ENCODE peak calls at places on chromosomes 2 and 18, in seven cellular contexts. Z, X, C, Q, T, A and O are unnamed samples.

GRCh38 chr2:64454316-64455030 is 511 bp downstream of the LGALSL start:
- DNase-seq in Z (peak), Q (no peak), X (peak), T (peak), C (peak), A (peak), O (peak)

GRCh38 chr2:157339965-157340655 is 14.5 kb upstream of the ERMN start:
- DNase-seq in A (no peak), Q (no peak), C (no peak), T (no peak), Z (peak), X (no peak), O (no peak)

GRCh38 chr2:170966648-170967396 is 37.8 kb downstream of the GORASP2 start:
- DNase-seq in T (no peak), A (no peak), Z (no peak), C (no peak), Q (no peak), X (no peak), O (no peak)

GRCh38 chr2:179991344-179991743 is 15.8 kb downstream of the CWC22 start:
- DNase-seq in Z (no peak), X (no peak), T (no peak), C (no peak), Q (peak), A (no peak), O (no peak)

GRCh38 chr18:22253676-22254075 is 84.3 kb downstream of the GATA6 start:
- DNase-seq in X (no peak), T (no peak), A (no peak), C (no peak), Z (no peak), Q (no peak), O (no peak)

GRCh38 chr2:186950694-186951093 is 101.7 kb upstream of the ZSWIM2 start:
- DNase-seq in Z (no peak), A (no peak), C (no peak), T (peak), Q (no peak), X (no peak), O (no peak)

GRCh38 chr2:19547321-19547720 is 188.9 kb upstream of the OSR1 start:
- DNase-seq in T (no peak), A (no peak), Z (peak), Q (no peak), X (no peak), C (peak), O (no peak)

GRCh38 chr2:192657364-192657763 is 462.6 kb upstream of the TMEFF2 start:
- DNase-seq in Q (no peak), Z (no peak), C (no peak), X (no peak), A (no peak), T (no peak), O (no peak)

GRCh38 chr2:126855606-126856005 is 43.1 kb upstream of the TEX51 start:
- DNase-seq in X (no peak), A (no peak), T (no peak), C (no peak), Q (no peak), Z (no peak), O (no peak)

GRCh38 chr18:24370120-24370519 is 27.5 kb downstream of the OSBPL1A start:
- DNase-seq in C (no peak), T (no peak), A (no peak), Q (no peak), Z (no peak), X (no peak), O (no peak)

GRCh38 chr2:33275689-33276444 is 200.6 kb upstream of the RASGRP3 start:
- DNase-seq in Q (peak), Z (peak), A (peak), T (peak), C (peak), X (peak), O (peak)

GRCh38 chr2:9030190-9030589 is 26.7 kb upstream of the MBOAT2 start:
- DNase-seq in A (no peak), Q (no peak), T (no peak), Z (no peak), X (no peak), C (no peak), O (no peak)

GRCh38 chr2:104850322-104851184 is 3.4 kb upstream of the POU3F3 start:
- DNase-seq in C (no peak), Q (no peak), X (no peak), A (peak), T (no peak), Z (no peak), O (no peak)

GRCh38 chr18:21853020-21853419 is 112.4 kb downstream of the MIB1 start:
- DNase-seq in T (no peak), X (no peak), C (peak), A (no peak), Q (peak), Z (no peak), O (no peak)

GRCh38 chr2:175698076-175698475 is 304.0 kb downstream of the LNPK start:
- DNase-seq in Z (no peak), C (no peak), T (no peak), A (no peak), Q (no peak), X (no peak), O (no peak)

GRCh38 chr2:128264881-128265607 is 53.6 kb downstream of the HS6ST1 start:
- DNase-seq in Z (no peak), C (no peak), A (no peak), T (no peak), Q (no peak), X (no peak), O (no peak)

GRCh38 chr2:120109186-120110061 is 96.5 kb downstream of the EPB41L5 start:
- DNase-seq in C (peak), Z (peak), T (no peak), A (no peak), Q (peak), X (no peak), O (peak)

GRCh38 chr2:102436284-102436683 is 13.3 kb downstream of the IL18RAP start:
- DNase-seq in Q (peak), A (no peak), C (peak), Z (no peak), X (no peak), T (no peak), O (no peak)

GRCh38 chr2:127776122-127776780 is 34.7 kb downstream of the WDR33 start:
- DNase-seq in C (peak), A (no peak), Z (no peak), Q (peak), X (no peak), T (no peak), O (no peak)

GRCh38 chr18:12722731-12723130 is 19.9 kb downstream of the PSMG2 start:
- DNase-seq in Q (no peak), C (no peak), A (no peak), T (no peak), X (no peak), Z (no peak), O (no peak)

GRCh38 chr18:3655637-3656050 is 205.7 kb downstream of the TGIF1 start:
- DNase-seq in Q (no peak), X (no peak), C (no peak), Z (no peak), A (no peak), T (no peak), O (no peak)

GRCh38 chr18:46485675-46486200 is 171.3 kb downstream of the LOXHD1 start:
- DNase-seq in Q (no peak), A (no peak), Z (peak), C (no peak), T (no peak), X (no peak), O (no peak)

GRCh38 chr2:8684421-8684884 is 2.6 kb downstream of the ID2 start:
- DNase-seq in A (no peak), C (no peak), Z (peak), X (no peak), T (peak), Q (no peak), O (no peak)

GRCh38 chr2:230872151-230872967 is 7.6 kb downstream of the ITM2C start:
- DNase-seq in Q (no peak), T (no peak), C (no peak), X (no peak), A (no peak), Z (no peak), O (no peak)

GRCh38 chr2:193845604-193846003 is 1650.9 kb upstream of the TMEFF2 start:
- DNase-seq in C (no peak), T (no peak), X (no peak), Z (no peak), A (no peak), Q (no peak), O (no peak)

GRCh38 chr2:67782443-67782842 is 280.4 kb downstream of the C1D start:
- DNase-seq in T (no peak), C (peak), X (no peak), Z (no peak), A (no peak), Q (peak), O (peak)

GRCh38 chr2:29309090-29310054 is 194.2 kb downstream of the CLIP4 start:
- DNase-seq in C (peak), Z (peak), T (peak), A (no peak), Q (peak), X (no peak), O (peak)